ENCODE peak calls at places on chromosome 5, in ten cellular contexts. L is A549, O is uterus, D is tibial nerve, C is body of pancreas, M is NB4, F is HepG2, S is spleen, A is esophagus squamous epithelium, K is H54. P is an unnamed sample.

GRCh38 chr5:96967400-96967799 is 31.5 kb downstream of the LNPEP start:
- DNase-seq in L (no peak), O (no peak), D (no peak), C (no peak), M (no peak), F (no peak), S (no peak), A (no peak), K (peak), P (no peak)

GRCh38 chr5:75335952-75336624 is 932 bp upstream of the HMGCR start:
- DNase-seq in L (peak), O (no peak), D (peak), C (peak), M (peak), F (peak), S (no peak), A (no peak), K (peak), P (no peak)

GRCh38 chr5:179261301-179262125 is 83.7 kb downstream of the ADAMTS2 start:
- DNase-seq in L (peak), O (peak), D (no peak), C (no peak), M (peak), F (peak), S (peak), A (no peak), K (no peak), P (peak)

GRCh38 chr5:34736445-34737119 is 80.5 kb downstream of the RAI14 start:
- DNase-seq in L (peak), O (no peak), D (no peak), C (peak), M (no peak), F (peak), S (no peak), A (no peak), K (peak), P (no peak)

GRCh38 chr5:169121631-169122420 is 179.1 kb downstream of the SLIT3 start:
- DNase-seq in L (no peak), O (no peak), D (no peak), C (no peak), M (no peak), F (no peak), S (no peak), A (no peak), K (no peak), P (no peak)

GRCh38 chr5:140235776-140236558 is 61.0 kb downstream of the CYSTM1 start:
- DNase-seq in L (no peak), O (no peak), D (no peak), C (no peak), M (peak), F (peak), S (no peak), A (no peak), K (no peak), P (no peak)

GRCh38 chr5:6962256-6962655 is 249.0 kb downstream of the TENT4A start:
- DNase-seq in L (no peak), O (no peak), D (no peak), C (no peak), M (no peak), F (no peak), S (no peak), A (no peak), K (no peak), P (no peak)

GRCh38 chr5:40353442-40353841 is 326.3 kb upstream of the PTGER4 start:
- DNase-seq in L (no peak), O (no peak), D (no peak), C (no peak), M (no peak), F (no peak), S (no peak), A (no peak), K (no peak), P (no peak)

GRCh38 chr5:132055808-132056609 is 4.4 kb upstream of the IL3 start:
- DNase-seq in L (no peak), O (peak), D (no peak), C (no peak), M (peak), F (no peak), S (peak), A (no peak), K (no peak), P (no peak)

GRCh38 chr5:154753792-154754191 is 1.4 kb upstream of the LARP1 start:
- DNase-seq in L (peak), O (peak), D (peak), C (peak), M (peak), F (no peak), S (no peak), A (peak), K (no peak), P (no peak)
- TF ChIP-seq POLR2A in L (no peak), O (peak), D (peak), C (no peak), M (no peak), F (no peak), S (no peak), A (peak), K (no peak), P (no peak)

GRCh38 chr5:102858808-102859207 is 103.7 kb downstream of the PAM start:
- DNase-seq in L (no peak), O (no peak), D (no peak), C (no peak), M (no peak), F (no peak), S (no peak), A (no peak), K (no peak), P (no peak)
- TF ChIP-seq POLR2A in L (no peak), O (no peak), D (no peak), C (no peak), M (no peak), F (no peak), S (no peak), A (no peak), K (no peak), P (no peak)

GRCh38 chr5:54841481-54841880 is 143.9 kb downstream of the ESM1 start:
- DNase-seq in L (no peak), O (no peak), D (no peak), C (no peak), M (no peak), F (no peak), S (no peak), A (no peak), K (no peak), P (no peak)

GRCh38 chr5:54845567-54845941 is 139.8 kb downstream of the ESM1 start:
- DNase-seq in L (no peak), O (no peak), D (no peak), C (no peak), M (peak), F (no peak), S (no peak), A (no peak), K (no peak), P (no peak)

DNA sequence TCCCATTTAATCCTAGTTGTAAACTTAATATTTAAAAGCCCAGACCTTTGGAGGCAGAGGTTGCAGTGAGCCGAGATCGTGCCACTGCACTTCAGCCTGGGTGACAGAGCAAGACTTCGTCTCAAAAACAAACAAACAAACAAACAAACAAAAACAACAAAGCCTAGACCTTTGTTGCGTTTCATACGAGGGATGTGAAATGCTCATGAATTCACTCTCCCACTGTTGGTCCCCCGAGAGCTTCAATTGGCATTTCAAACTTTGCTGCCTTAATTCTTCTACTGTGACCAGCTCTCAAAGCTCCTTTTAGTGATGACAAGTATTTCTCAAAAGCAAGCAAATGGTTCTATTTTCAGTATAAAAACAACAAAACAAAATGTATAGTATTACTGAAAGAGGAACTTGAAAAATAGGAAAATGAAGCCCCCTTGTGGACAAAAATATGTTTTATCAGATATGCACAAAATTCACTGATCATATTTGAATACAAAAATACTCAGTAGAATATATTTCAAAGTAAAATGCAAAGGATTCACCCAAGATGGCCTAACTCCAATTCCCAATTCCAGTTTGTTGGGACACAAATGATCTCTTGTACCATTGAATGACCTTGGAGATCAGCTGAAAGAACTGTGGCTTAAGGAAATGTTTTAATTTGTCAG is 140.4 kb downstream of the ESM1 start:
- DNase-seq in L (peak), O (no peak), D (no peak), C (no peak), M (peak), F (peak), S (no peak), A (no peak), K (no peak), P (peak)
- TF ChIP-seq POLR2A in L (no peak), O (no peak), D (no peak), C (no peak), M (no peak), F (no peak), S (no peak), A (no peak), K (no peak), P (no peak)

GRCh38 chr5:374631-375335 is 53.3 kb downstream of the AHRR start:
- DNase-seq in L (no peak), O (no peak), D (no peak), C (peak), M (peak), F (no peak), S (peak), A (no peak), K (no peak), P (no peak)

GRCh38 chr5:375336-375920 is 53.9 kb downstream of the AHRR start:
- DNase-seq in L (no peak), O (no peak), D (no peak), C (peak), M (no peak), F (no peak), S (peak), A (no peak), K (no peak), P (no peak)

GRCh38 chr5:376951-377325 is 55.4 kb downstream of the AHRR start:
- DNase-seq in L (no peak), O (no peak), D (no peak), C (no peak), M (no peak), F (no peak), S (peak), A (no peak), K (no peak), P (no peak)

GRCh38 chr5:377326-377981 is 55.9 kb downstream of the AHRR start:
- DNase-seq in L (no peak), O (no peak), D (no peak), C (no peak), M (peak), F (no peak), S (peak), A (no peak), K (no peak), P (no peak)

GRCh38 chr5:375921-376871 is 54.7 kb downstream of the AHRR start:
- DNase-seq in L (no peak), O (no peak), D (no peak), C (peak), M (peak), F (no peak), S (peak), A (no peak), K (no peak), P (no peak)
- TF ChIP-seq POLR2A in L (no peak), O (no peak), D (no peak), C (no peak), M (peak), F (no peak), S (no peak), A (no peak), K (no peak), P (no peak)